ENCODE peak calls at places on chromosome 16, in ten cellular contexts. I is neural progenitor cell, S is PC-9, O is IMR-90, K is cardiac muscle cell, J is lung, C is body of pancreas, H is kidney, N is breast epithelium, P is uterus. X is an unnamed sample.

GRCh38 chr16:6549415-6549814 is 783.2 kb upstream of the RBFOX1 start:
- DNase-seq in N (no peak), H (no peak), O (no peak), S (no peak), J (no peak), C (no peak), P (no peak), I (no peak), K (no peak), X (no peak)

GRCh38 chr16:85172465-85173071 is 60.3 kb upstream of the CIBAR2 start:
- DNase-seq in N (no peak), P (no peak), S (peak; percentile 15), J (no peak), O (peak; percentile 53), K (peak; percentile 60), C (peak; percentile 59), I (peak; percentile 69), H (peak; percentile 74), X (no peak)

GRCh38 chr16:53876811-53877210 is 172.9 kb downstream of the FTO start:
- DNase-seq in I (no peak), O (no peak), H (no peak), P (no peak), S (no peak), C (no peak), J (no peak), K (no peak), N (no peak), X (no peak)

GRCh38 chr16:50208460-50208931 is 55.4 kb downstream of the TENT4B start:
- DNase-seq in C (no peak), N (no peak), J (no peak), O (peak; percentile 73), I (no peak), P (no peak), S (no peak), H (no peak), K (no peak), X (no peak)

GRCh38 chr16:14416184-14416583 is 213.9 kb downstream of the PARN start:
- DNase-seq in I (no peak), J (no peak), H (no peak), K (no peak), P (no peak), C (no peak), O (no peak), S (no peak), N (no peak), X (no peak)

GRCh38 chr16:66936889-66937554 is 1.7 kb downstream of the CES2 start:
- DNase-seq in N (no peak), S (no peak), P (no peak), O (no peak), H (peak; percentile 5), C (no peak), I (no peak), J (no peak), K (no peak), X (no peak)

GRCh38 chr16:84999857-85000480 is 11.4 kb downstream of the ZDHHC7 start:
- DNase-seq in H (no peak), J (no peak), C (no peak), N (no peak), I (no peak), K (no peak), P (no peak), S (no peak), O (no peak), X (no peak)

GRCh38 chr16:2912330-2913199 is 834 bp downstream of the FLYWCH1 start:
- DNase-seq in J (no peak), N (no peak), C (peak; percentile 30), K (peak; percentile 44), I (peak; percentile 58), O (peak; percentile 73), H (no peak), P (no peak), S (no peak), X (peak; percentile 36)

GRCh38 chr16:8720080-8720966 is 45.9 kb downstream of the ABAT start:
- DNase-seq in O (no peak), I (peak; percentile 65), C (peak; percentile 49), S (no peak), P (no peak), J (no peak), H (no peak), N (no peak), K (peak; percentile 96), X (no peak)

DNA sequence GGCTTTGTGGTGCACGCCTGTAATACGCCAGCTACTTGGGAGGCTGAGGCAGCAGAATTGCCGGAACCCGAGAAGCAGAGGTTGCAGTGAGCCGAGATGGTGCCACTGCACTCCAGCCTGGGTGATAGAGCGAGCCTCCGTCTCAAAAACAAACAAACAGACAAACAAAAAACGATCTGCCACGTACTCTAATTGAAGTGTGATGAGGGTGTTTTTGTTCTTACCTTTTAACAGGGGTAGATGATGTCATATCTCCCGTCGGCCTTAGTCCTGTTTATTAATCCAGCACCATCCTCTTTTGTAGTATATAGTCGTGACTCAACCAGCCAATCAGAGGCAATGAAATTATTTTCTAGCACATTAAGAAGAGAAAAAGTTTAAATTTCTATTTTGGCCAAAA is 58.5 kb downstream of the IQCK start:
- DNase-seq in N (no peak), O (no peak), J (no peak), K (no peak), C (no peak), P (no peak), I (no peak), H (no peak), S (no peak), X (no peak)
- H3K27ac ChIP-seq in N (no peak overlapping the region), O (no peak overlapping the region), J (no peak overlapping the region), K (no peak overlapping the region), C (no peak overlapping the region), P (no peak overlapping the region), I (no peak overlapping the region), H (no peak overlapping the region), S (no peak overlapping the region), X (no peak overlapping the region)

GRCh38 chr16:73053038-73053378 is 5.1 kb upstream of the ZFHX3 start:
- DNase-seq in C (no peak), S (no peak), K (no peak), P (no peak), I (no peak), O (no peak), J (no peak), N (no peak), H (no peak), X (no peak)
- H3K4me3 ChIP-seq in C (no peak overlapping the region), S (peak overlapping the region; percentile 81), K (no peak overlapping the region), P (no peak overlapping the region), I (no peak overlapping the region), O (peak overlapping the region; percentile 1), J (no peak overlapping the region), N (no peak overlapping the region), H (no peak overlapping the region), X (no peak overlapping the region)

GRCh38 chr16:68091604-68092261 is 6.6 kb downstream of the NFATC3 start:
- DNase-seq in N (no peak), J (no peak), P (no peak), K (no peak), C (no peak), O (peak; percentile 72), S (no peak), I (no peak), H (no peak), X (no peak)
- H3K27ac ChIP-seq in N (peak overlapping the region; percentile 4), J (no peak overlapping the region), P (no peak overlapping the region), K (peak overlapping the region; percentile 27), C (no peak overlapping the region), O (peak overlapping the region; percentile 37), S (peak overlapping the region; percentile 13), I (no peak overlapping the region), H (peak overlapping the region; percentile 23), X (no peak overlapping the region)

DNA sequence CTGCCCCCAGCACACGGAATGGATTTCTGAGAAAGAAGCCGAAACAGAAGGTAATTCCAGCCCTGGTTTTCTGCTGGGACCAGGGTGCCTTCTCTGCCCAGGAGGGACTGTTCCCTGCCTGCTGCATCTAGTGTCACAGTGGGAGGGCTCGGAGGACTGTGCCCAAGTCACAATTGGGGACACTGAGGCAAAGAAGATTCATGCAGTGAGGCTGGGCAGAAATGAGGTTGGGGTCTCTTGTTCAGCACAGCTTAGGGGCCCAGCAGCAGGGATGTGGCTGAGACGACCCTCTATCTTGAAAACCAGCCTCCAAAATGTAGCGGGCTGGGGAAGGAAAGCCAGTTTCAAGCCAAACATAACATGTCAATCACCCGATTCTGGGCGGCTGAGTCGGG is 592 bp downstream of the IL21R start:
- DNase-seq in S (no peak), J (no peak), N (no peak), K (no peak), C (no peak), P (no peak), O (no peak), H (no peak), I (no peak), X (no peak)
- H3K4me3 ChIP-seq in S (no peak overlapping the region), J (peak overlapping the region; percentile 20), N (no peak overlapping the region), K (no peak overlapping the region), C (no peak overlapping the region), P (no peak overlapping the region), O (no peak overlapping the region), H (peak overlapping the region; percentile 29), I (no peak overlapping the region), X (peak overlapping the region; percentile 88)

GRCh38 chr16:22372882-22373661 is 1.3 kb downstream of the CDR2 start:
- DNase-seq in H (no peak), J (no peak), P (no peak), K (no peak), O (no peak), S (no peak), I (peak; percentile 25), N (no peak), C (no peak), X (peak; percentile 30)

GRCh38 chr16:22366889-22367288 is 7.5 kb downstream of the CDR2 start:
- DNase-seq in O (no peak), J (no peak), N (no peak), I (no peak), S (no peak), P (no peak), H (no peak), K (no peak), C (no peak), X (no peak)

GRCh38 chr16:22370038-22370541 is 4.3 kb downstream of the CDR2 start:
- DNase-seq in H (no peak), S (no peak), I (no peak), P (no peak), K (no peak), N (no peak), C (no peak), J (no peak), O (peak; percentile 95), X (no peak)

GRCh38 chr16:22366371-22366770 is 8.0 kb downstream of the CDR2 start:
- DNase-seq in C (no peak), J (no peak), H (no peak), P (no peak), I (no peak), O (no peak), K (no peak), S (no peak), N (no peak), X (no peak)

GRCh38 chr16:22369221-22369811 is 5.1 kb downstream of the CDR2 start:
- DNase-seq in I (no peak), J (no peak), K (no peak), H (no peak), C (no peak), O (peak; percentile 79), P (no peak), N (no peak), S (no peak), X (peak; percentile 43)
- H3K27ac ChIP-seq in I (no peak overlapping the region), J (peak overlapping the region; percentile 55), K (no peak overlapping the region), H (peak overlapping the region; percentile 84), C (no peak overlapping the region), O (peak overlapping the region; percentile 94), P (peak overlapping the region; percentile 60), N (peak overlapping the region; percentile 50), S (peak overlapping the region; percentile 71), X (peak overlapping the region; percentile 63)